ENCODE peak calls at places on chromosomes 2 and 18, in ten cellular contexts. E, X, L, N, C, I, T, Q, Y and R are unnamed samples.

GRCh38 chr2:70141754-70142589 is 48.8 kb downstream of the C2orf42 start:
- DNase-seq in E (no peak), X (peak; percentile 32), L (no peak), N (no peak), C (peak; percentile 61), I (peak; percentile 84), T (no peak), Q (peak; percentile 88), Y (peak; percentile 90), R (peak; percentile 35)

GRCh38 chr2:57793310-57793709 is 253.3 kb upstream of the VRK2 start:
- DNase-seq in E (no peak), X (no peak), L (no peak), N (no peak), C (no peak), I (no peak), T (no peak), Q (no peak), Y (no peak), R (no peak)

GRCh38 chr2:67561411-67561965 is 164.4 kb downstream of the ETAA1 start:
- DNase-seq in E (no peak), X (no peak), L (peak; percentile 61), N (peak; percentile 89), C (peak; percentile 95), I (peak; percentile 96), T (no peak), Q (no peak), Y (no peak), R (no peak)

GRCh38 chr18:52670903-52671302 is 330.9 kb downstream of the DCC start:
- DNase-seq in E (no peak), X (no peak), L (no peak), N (no peak), C (no peak), I (peak; percentile 45), T (no peak), Q (no peak), Y (no peak), R (no peak)

GRCh38 chr2:171083426-171083825 is 77.3 kb downstream of the TLK1 start:
- DNase-seq in E (no peak), X (no peak), L (no peak), N (no peak), C (no peak), I (no peak), T (no peak), Q (no peak), Y (no peak), R (no peak)

GRCh38 chr2:133666621-133667020 is 98.4 kb upstream of the NCKAP5 start:
- DNase-seq in E (no peak), X (no peak), L (no peak), N (no peak), C (no peak), I (no peak), T (no peak), Q (no peak), Y (no peak), R (no peak)

GRCh38 chr2:72115361-72116080 is 32.1 kb downstream of the CYP26B1 start:
- DNase-seq in E (no peak), X (peak; percentile 68), L (no peak), N (no peak), C (peak; percentile 86), I (peak; percentile 87), T (no peak), Q (no peak), Y (no peak), R (peak; percentile 89)

GRCh38 chr2:234363011-234363487 is 133.8 kb downstream of the ARL4C start:
- DNase-seq in E (no peak), X (peak; percentile 98), L (no peak), N (no peak), C (no peak), I (peak; percentile 98), T (no peak), Q (no peak), Y (no peak), R (no peak)

GRCh38 chr2:126766295-126766694 is 110.3 kb downstream of the GYPC start:
- DNase-seq in E (no peak), X (no peak), L (no peak), N (no peak), C (no peak), I (no peak), T (no peak), Q (no peak), Y (peak; percentile 18), R (no peak)

GRCh38 chr18:60044290-60045006 is 144.7 kb downstream of the PMAIP1 start:
- DNase-seq in E (no peak), X (no peak), L (no peak), N (no peak), C (no peak), I (peak; percentile 29), T (no peak), Q (no peak), Y (no peak), R (no peak)
- H3K4me3 ChIP-seq in E (no peak overlapping the region), X (no peak overlapping the region), L (no peak overlapping the region), N (no peak overlapping the region), C (no peak overlapping the region), I (no peak overlapping the region), T (no peak overlapping the region), Q (no peak overlapping the region), Y (no peak overlapping the region), R (no peak overlapping the region)

GRCh38 chr2:201237486-201238241 is 22.7 kb upstream of the CASP8 start:
- DNase-seq in E (no peak), X (no peak), L (no peak), N (peak; percentile 88), C (no peak), I (no peak), T (no peak), Q (no peak), Y (no peak), R (no peak)

GRCh38 chr2:201235865-201236811 is 24.2 kb upstream of the CASP8 start:
- DNase-seq in E (no peak), X (no peak), L (peak; percentile 44), N (peak; percentile 91), C (peak; percentile 73), I (peak; percentile 67), T (peak; percentile 68), Q (peak; percentile 31), Y (no peak), R (peak; percentile 28)

GRCh38 chr2:201234167-201235139 is 25.9 kb upstream of the CASP8 start:
- DNase-seq in E (no peak), X (no peak), L (no peak), N (peak; percentile 62), C (no peak), I (no peak), T (no peak), Q (no peak), Y (no peak), R (no peak)

GRCh38 chr2:201232125-201232815 is 28.1 kb upstream of the CASP8 start:
- DNase-seq in E (peak; percentile 80), X (peak; percentile 92), L (peak; percentile 71), N (peak; percentile 95), C (peak; percentile 93), I (peak; percentile 96), T (peak; percentile 78), Q (peak; percentile 72), Y (peak; percentile 93), R (peak; percentile 90)

GRCh38 chr2:201233192-201234166 is 26.9 kb upstream of the CASP8 start:
- DNase-seq in E (peak; percentile 91), X (peak; percentile 83), L (peak; percentile 39), N (peak; percentile 89), C (no peak), I (peak; percentile 91), T (peak; percentile 53), Q (peak; percentile 73), Y (no peak), R (peak; percentile 87)
- TF ChIP-seq POLR2A in E (peak; percentile 90), X (peak; percentile 77), L (peak; percentile 35), N (no peak), C (no peak), I (peak; percentile 50), T (no peak), Q (peak; percentile 85), Y (no peak), R (peak; percentile 28)

DNA sequence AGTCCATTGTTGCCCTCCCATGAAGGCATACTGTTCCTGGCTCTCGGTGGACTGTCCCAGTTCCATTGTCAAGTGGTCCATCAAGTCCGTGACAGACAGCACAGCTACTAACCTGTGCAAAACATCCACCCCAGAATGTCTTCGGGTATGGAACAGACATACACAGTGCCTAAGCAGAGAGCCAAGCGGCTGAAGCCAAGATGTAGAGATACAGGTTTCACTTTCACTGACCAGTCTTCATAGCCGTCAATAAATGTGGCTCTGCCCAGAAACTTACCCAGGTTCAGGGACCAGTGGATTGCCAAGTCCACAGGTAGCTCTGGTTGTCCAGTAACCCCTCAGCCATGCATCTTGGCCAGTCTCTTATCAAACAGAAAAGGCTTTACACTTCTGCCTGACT is 10.7 kb upstream of the PAPOLG start:
- DNase-seq in E (no peak), X (no peak), L (no peak), N (no peak), C (no peak), I (no peak), T (no peak), Q (no peak), Y (no peak), R (no peak)
- H3K4me3 ChIP-seq in E (no peak overlapping the region), X (no peak overlapping the region), L (no peak overlapping the region), N (no peak overlapping the region), C (no peak overlapping the region), I (no peak overlapping the region), T (no peak overlapping the region), Q (no peak overlapping the region), Y (no peak overlapping the region), R (no peak overlapping the region)

DNA sequence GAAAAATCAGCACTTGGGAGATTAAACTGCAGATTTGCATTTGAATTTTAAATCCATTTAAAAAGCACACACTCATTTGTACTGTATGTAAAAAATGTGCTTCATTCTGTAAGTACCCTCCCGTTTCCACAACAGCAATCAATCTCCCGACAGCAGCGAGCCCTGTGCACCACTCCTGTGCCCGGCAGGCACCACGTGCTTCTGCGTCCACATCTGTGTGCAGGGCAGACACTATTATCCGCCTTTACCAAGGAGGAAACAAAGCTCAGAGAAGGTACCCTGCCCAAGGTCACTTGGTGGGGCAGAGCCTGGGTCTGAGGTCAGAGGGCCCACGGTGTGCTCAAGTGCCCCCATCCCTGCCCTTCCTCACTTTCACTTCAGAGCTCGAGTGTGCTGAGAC is 7.5 kb downstream of the HSBP1L1 start:
- DNase-seq in E (no peak), X (no peak), L (no peak), N (no peak), C (no peak), I (no peak), T (no peak), Q (no peak), Y (no peak), R (no peak)
- TF ChIP-seq POLR2A in E (peak; percentile 42), X (no peak), L (no peak), N (no peak), C (no peak), I (no peak), T (no peak), Q (no peak), Y (no peak), R (no peak)